ENCODE peak calls at places on chromosomes 7 and 10, in eight cellular contexts. X is PC-9, I is cardiac fibroblast, Z is lung, R is astrocyte of the spinal cord, A is fibroblast of lung, M is NB4, W is A549. S is an unnamed sample.
A peak's percentile ranks its signal among the peaks of the same experiment; 100 is the strongest.

GRCh38 chr7:82158327-82158726 is 285.2 kb downstream of the CACNA2D1 start:
- DNase-seq in I (no peak), R (no peak), M (no peak), W (no peak), A (no peak), X (no peak), Z (no peak), S (no peak)

GRCh38 chr7:79547132-79547531 is 93.7 kb upstream of the MAGI2 start:
- DNase-seq in Z (no peak), A (no peak), W (no peak), R (no peak), X (no peak), I (no peak), M (no peak), S (no peak)

GRCh38 chr7:587769-588168 is 68.1 kb upstream of the PDGFA start:
- DNase-seq in W (no peak), I (peak; percentile 14), M (no peak), A (peak; percentile 11), X (no peak), Z (no peak), R (no peak), S (no peak)

GRCh38 chr10:97376413-97376812 is 24.7 kb downstream of the RRP12 start:
- DNase-seq in Z (no peak), W (no peak), X (no peak), M (peak; percentile 71), A (no peak), I (no peak), R (no peak), S (no peak)

GRCh38 chr7:148883233-148884048 is 650 bp downstream of the EZH2 start:
- DNase-seq in W (peak; percentile 28), M (peak; percentile 57), R (no peak), Z (peak; percentile 34), I (peak; percentile 15), A (no peak), X (peak; percentile 12), S (peak; percentile 37)

GRCh38 chr7:125436220-125436619 is 506.6 kb upstream of the POT1 start:
- DNase-seq in W (no peak), Z (no peak), R (no peak), I (no peak), A (no peak), X (no peak), M (no peak), S (no peak)

GRCh38 chr10:101014966-101015581 is 15.5 kb downstream of the LZTS2 start:
- DNase-seq in A (peak; percentile 95), M (peak; percentile 51), R (peak; percentile 92), W (no peak), I (peak; percentile 95), Z (no peak), X (no peak), S (peak; percentile 95)

GRCh38 chr7:140604760-140605159 is 35.9 kb downstream of the DENND2A start:
- DNase-seq in R (peak; percentile 61), A (peak; percentile 49), X (no peak), Z (no peak), M (no peak), W (no peak), I (peak; percentile 79), S (peak; percentile 41)

GRCh38 chr7:135300913-135301765 is 67.5 kb downstream of the STRA8 start:
- DNase-seq in Z (no peak), M (no peak), X (no peak), W (no peak), I (peak; percentile 66), A (no peak), R (no peak), S (peak; percentile 3)

GRCh38 chr10:35041502-35041879 is 48.6 kb downstream of the CUL2 start:
- DNase-seq in R (no peak), W (no peak), Z (no peak), X (no peak), I (peak; percentile 61), A (no peak), M (peak; percentile 58), S (no peak)

GRCh38 chr7:13291010-13291409 is 603.6 kb downstream of the ARL4A start:
- DNase-seq in R (no peak), I (peak; percentile 75), M (no peak), X (no peak), Z (no peak), W (no peak), A (no peak), S (peak; percentile 11)

GRCh38 chr10:119221201-119221600 is 13.8 kb downstream of the GRK5 start:
- DNase-seq in A (peak; percentile 92), X (no peak), M (no peak), W (no peak), R (no peak), I (peak; percentile 31), Z (no peak), S (peak; percentile 40)

GRCh38 chr7:918441-919113 is 35.9 kb downstream of the ADAP1 start:
- DNase-seq in W (no peak), Z (no peak), X (no peak), M (no peak), R (no peak), A (no peak), I (no peak), S (no peak)

GRCh38 chr10:132479603-132480221 is 57.9 kb upstream of the INPP5A start:
- DNase-seq in M (no peak), Z (no peak), I (no peak), A (no peak), W (no peak), R (no peak), X (no peak), S (no peak)

GRCh38 chr10:55627526-55628170 is 733.4 kb downstream of the ZWINT start:
- DNase-seq in W (no peak), M (no peak), R (peak; percentile 4), I (no peak), Z (no peak), X (no peak), A (no peak), S (no peak)

GRCh38 chr7:117014673-117015133 is 61.4 kb downstream of the ST7 start:
- DNase-seq in I (peak; percentile 75), X (no peak), A (peak; percentile 53), R (peak; percentile 39), Z (peak; percentile 46), M (peak; percentile 82), W (peak; percentile 21), S (no peak)

GRCh38 chr10:77842652-77843212 is 83.8 kb downstream of the DLG5 start:
- DNase-seq in I (no peak), X (no peak), Z (no peak), R (no peak), M (no peak), A (no peak), W (no peak), S (no peak)

GRCh38 chr7:47581821-47582747 is at the start of gene TNS3:
- DNase-seq in R (no peak), A (peak; percentile 44), W (no peak), Z (no peak), I (peak; percentile 44), M (peak; percentile 50), X (peak; percentile 74), S (no peak)

GRCh38 chr10:63713191-63714144 is 192.3 kb downstream of the REEP3 start:
- DNase-seq in X (no peak), M (no peak), I (peak; percentile 75), A (peak; percentile 91), W (no peak), Z (no peak), R (peak; percentile 95), S (no peak)

GRCh38 chr10:84783386-84783785 is 455.0 kb downstream of the CCSER2 start:
- DNase-seq in M (peak; percentile 50), Z (no peak), X (no peak), A (no peak), I (peak; percentile 12), W (peak; percentile 23), R (peak; percentile 45), S (no peak)

GRCh38 chr7:5139998-5140397 is 50.0 kb upstream of the WIPI2 start:
- DNase-seq in Z (no peak), I (peak; percentile 41), M (peak; percentile 67), A (peak; percentile 11), X (peak; percentile 24), R (no peak), W (no peak), S (peak; percentile 6)

GRCh38 chr10:26214004-26214403 is 2.6 kb upstream of the GAD2 start:
- DNase-seq in W (no peak), Z (no peak), R (no peak), A (no peak), I (no peak), M (no peak), X (no peak), S (no peak)

GRCh38 chr7:100621554-100621953 is 9.2 kb downstream of the MOSPD3 start:
- DNase-seq in R (no peak), X (no peak), M (no peak), W (no peak), I (no peak), Z (no peak), A (no peak), S (no peak)

GRCh38 chr7:37901236-37901827 is 15.3 kb downstream of the SFRP4 start:
- DNase-seq in M (peak; percentile 79), A (peak; percentile 65), I (peak; percentile 73), W (peak; percentile 51), Z (no peak), X (no peak), R (peak; percentile 73), S (peak; percentile 43)
- TF ChIP-seq CTCF in M (peak; percentile 42), A (peak; percentile 35), I (peak; percentile 54), W (peak; percentile 88), Z (peak; percentile 1), X (peak; percentile 83), R (peak; percentile 33), S (peak; percentile 30)

GRCh38 chr10:75404023-75404334 is 2.4 kb upstream of the ZNF503 start:
- DNase-seq in A (no peak), I (no peak), M (no peak), R (no peak), X (no peak), Z (no peak), W (no peak), S (no peak)
- H3K4me3 ChIP-seq in A (peak overlapping the region; percentile 97), I (peak overlapping the region; percentile 95), M (no peak overlapping the region), R (peak overlapping the region; percentile 99), X (peak overlapping the region; percentile 84), Z (peak overlapping the region; percentile 46), W (peak overlapping the region; percentile 92), S (peak overlapping the region; percentile 98)

GRCh38 chr10:60531006-60531405 is 141.3 kb upstream of the ANK3 start:
- DNase-seq in X (no peak), M (no peak), R (no peak), W (no peak), A (no peak), I (no peak), Z (no peak), S (no peak)
- TF ChIP-seq CTCF in X (no peak), M (no peak), R (no peak), W (no peak), A (no peak), I (no peak), Z (no peak), S (no peak)

GRCh38 chr10:80466724-80467326 is 12.7 kb downstream of the TSPAN14 start:
- DNase-seq in I (no peak), R (no peak), M (no peak), A (no peak), X (no peak), Z (no peak), W (no peak), S (no peak)

GRCh38 chr10:80464557-80465466 is 10.7 kb downstream of the TSPAN14 start:
- DNase-seq in W (no peak), X (peak; percentile 54), A (no peak), I (no peak), R (peak; percentile 41), Z (no peak), M (peak; percentile 47), S (peak; percentile 59)

GRCh38 chr10:80468002-80468401 is 13.9 kb downstream of the TSPAN14 start:
- DNase-seq in A (no peak), Z (no peak), I (peak; percentile 50), X (peak; percentile 63), W (no peak), R (no peak), M (peak; percentile 71), S (no peak)

GRCh38 chr10:80463868-80464267 is 9.8 kb downstream of the TSPAN14 start:
- DNase-seq in X (no peak), M (no peak), R (no peak), A (no peak), Z (no peak), I (no peak), W (no peak), S (no peak)

GRCh38 chr10:80465839-80466590 is 11.9 kb downstream of the TSPAN14 start:
- DNase-seq in R (no peak), Z (no peak), M (no peak), A (no peak), W (no peak), X (no peak), I (no peak), S (no peak)
- H3K4me3 ChIP-seq in R (no peak overlapping the region), Z (no peak overlapping the region), M (no peak overlapping the region), A (no peak overlapping the region), W (no peak overlapping the region), X (no peak overlapping the region), I (no peak overlapping the region), S (no peak overlapping the region)